ENCODE peak calls at places on chromosomes 6 and 20, in nine cellular contexts. S, G, K, O, W, N, E, C and X are unnamed samples.

GRCh38 chr6:9250852-9251251 is 815.5 kb upstream of the SLC35B3 start:
- DNase-seq in S (peak), G (peak), K (no peak), O (no peak), W (peak), N (no peak), E (peak), C (no peak), X (peak)

GRCh38 chr6:41489284-41489851 is 56.8 kb upstream of the FOXP4 start:
- DNase-seq in S (no peak), G (no peak), K (peak), O (no peak), W (no peak), N (no peak), E (peak), C (no peak), X (no peak)

GRCh38 chr6:164693934-164694333 is 615.5 kb downstream of the C6orf118 start:
- DNase-seq in S (peak), G (no peak), K (no peak), O (no peak), W (no peak), N (no peak), E (no peak), C (no peak), X (no peak)

GRCh38 chr6:165556116-165556843 is 106.8 kb downstream of the PDE10A start:
- DNase-seq in S (no peak), G (peak), K (no peak), O (no peak), W (peak), N (no peak), E (peak), C (no peak), X (no peak)

GRCh38 chr6:1612902-1613301 is 3.2 kb downstream of the FOXC1 start:
- DNase-seq in S (no peak), G (no peak), K (no peak), O (no peak), W (peak), N (no peak), E (peak), C (no peak), X (peak)

GRCh38 chr6:21037453-21037852 is 503.2 kb downstream of the CDKAL1 start:
- DNase-seq in S (no peak), G (no peak), K (no peak), O (no peak), W (no peak), N (no peak), E (no peak), C (no peak), X (no peak)

GRCh38 chr20:32416206-32416605 is 58.1 kb downstream of the ASXL1 start:
- DNase-seq in S (no peak), G (no peak), K (no peak), O (no peak), W (no peak), N (no peak), E (no peak), C (no peak), X (no peak)

GRCh38 chr20:39968495-39968894 is 720.5 kb downstream of the MAFB start:
- DNase-seq in S (no peak), G (no peak), K (no peak), O (no peak), W (no peak), N (no peak), E (no peak), C (no peak), X (no peak)

GRCh38 chr6:158205220-158205944 is 37.2 kb downstream of the GTF2H5 start:
- DNase-seq in S (peak), G (no peak), K (no peak), O (no peak), W (no peak), N (no peak), E (no peak), C (no peak), X (no peak)

GRCh38 chr6:158849899-158850806 is 31.0 kb upstream of the EZR start:
- DNase-seq in S (no peak), G (peak), K (no peak), O (no peak), W (peak), N (no peak), E (peak), C (peak), X (peak)

GRCh38 chr20:41889125-41889870 is 271.1 kb upstream of the CHD6 start:
- DNase-seq in S (peak), G (no peak), K (no peak), O (no peak), W (no peak), N (no peak), E (no peak), C (no peak), X (no peak)
- TF ChIP-seq CTCF in S (peak), G (peak), K (no peak), O (peak), W (no peak), N (no peak), E (no peak), C (no peak), X (no peak)

GRCh38 chr6:108736832-108737231 is 111.4 kb upstream of the ARMC2 start:
- DNase-seq in S (no peak), G (peak), K (no peak), O (no peak), W (peak), N (no peak), E (peak), C (no peak), X (peak)

GRCh38 chr6:108735991-108736345 is 112.3 kb upstream of the ARMC2 start:
- DNase-seq in S (no peak), G (no peak), K (no peak), O (no peak), W (no peak), N (no peak), E (no peak), C (no peak), X (no peak)

GRCh38 chr6:108734336-108734922 is 113.8 kb upstream of the ARMC2 start:
- DNase-seq in S (no peak), G (no peak), K (no peak), O (no peak), W (no peak), N (no peak), E (no peak), C (no peak), X (no peak)

GRCh38 chr6:108733706-108734105 is 114.5 kb upstream of the ARMC2 start:
- DNase-seq in S (no peak), G (no peak), K (no peak), O (no peak), W (no peak), N (no peak), E (no peak), C (no peak), X (no peak)

DNA sequence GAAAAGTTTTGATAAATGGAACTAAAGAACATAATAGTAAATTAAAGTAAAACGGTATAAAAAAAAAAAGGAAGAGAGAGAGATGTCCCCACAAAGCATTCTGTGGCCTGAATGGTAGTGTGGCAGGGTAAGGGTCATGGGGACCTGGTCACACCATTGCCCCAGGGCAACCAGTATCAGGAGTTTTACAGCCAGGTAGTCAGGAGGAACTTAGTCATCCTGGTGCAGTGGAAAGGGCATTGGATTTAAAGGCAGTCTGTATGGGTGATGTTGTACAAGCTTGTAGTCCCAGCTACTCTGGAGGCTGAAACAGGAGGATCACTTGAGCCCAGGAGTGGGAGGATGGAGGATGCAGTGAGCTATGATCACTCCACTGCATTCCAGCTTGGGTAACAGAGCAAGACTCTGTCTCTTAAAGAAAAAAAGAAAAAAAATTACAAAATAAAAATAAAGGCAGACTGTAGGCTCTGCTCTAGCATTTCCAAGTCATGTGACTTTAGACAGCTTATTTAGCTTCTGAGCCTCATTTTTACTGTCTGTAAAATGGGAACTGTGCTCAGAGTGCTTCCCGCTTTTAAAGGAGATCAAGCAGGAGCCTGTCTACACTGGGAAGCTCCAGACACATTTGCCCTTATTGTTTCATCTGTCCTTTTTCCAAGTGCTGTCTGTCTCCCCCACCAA is 112.8 kb upstream of the ARMC2 start:
- DNase-seq in S (no peak), G (no peak), K (no peak), O (no peak), W (no peak), N (no peak), E (no peak), C (no peak), X (no peak)
- TF ChIP-seq CTCF in S (no peak), G (no peak), K (no peak), O (no peak), W (no peak), N (no peak), E (no peak), C (no peak), X (no peak)

GRCh38 chr20:43983904-43984361 is 69.3 kb downstream of the TOX2 start:
- DNase-seq in S (no peak), G (no peak), K (no peak), O (no peak), W (peak), N (no peak), E (no peak), C (no peak), X (no peak)

GRCh38 chr20:43982016-43982415 is 67.4 kb downstream of the TOX2 start:
- DNase-seq in S (no peak), G (no peak), K (no peak), O (no peak), W (no peak), N (no peak), E (no peak), C (no peak), X (no peak)

GRCh38 chr20:43982886-43983285 is 68.2 kb downstream of the TOX2 start:
- DNase-seq in S (no peak), G (no peak), K (no peak), O (no peak), W (no peak), N (no peak), E (no peak), C (no peak), X (no peak)

GRCh38 chr20:43984587-43984986 is 69.9 kb downstream of the TOX2 start:
- DNase-seq in S (no peak), G (no peak), K (no peak), O (no peak), W (peak), N (no peak), E (no peak), C (no peak), X (no peak)

DNA sequence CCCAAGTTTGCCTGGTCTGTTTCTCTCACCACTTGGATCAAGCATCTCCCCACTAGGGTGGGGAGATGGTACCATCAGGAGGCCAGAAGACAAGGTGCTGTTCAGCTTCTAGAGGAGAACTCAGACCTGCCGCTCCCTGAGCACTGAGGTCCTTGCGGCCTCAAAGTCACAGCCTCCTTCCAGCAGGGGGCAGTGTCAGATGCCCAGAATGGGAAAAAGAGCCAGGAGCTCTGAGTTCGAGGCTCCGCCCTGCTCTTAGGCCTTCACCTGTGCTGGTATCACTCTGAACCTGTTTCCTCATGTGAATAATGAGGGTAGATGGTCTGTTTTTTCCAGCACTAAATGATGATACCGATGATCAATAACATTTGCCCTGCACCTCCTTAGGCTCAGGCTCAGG is 68.7 kb downstream of the TOX2 start:
- DNase-seq in S (no peak), G (no peak), K (no peak), O (no peak), W (no peak), N (no peak), E (no peak), C (no peak), X (no peak)
- TF ChIP-seq CTCF in S (peak), G (peak), K (peak), O (peak), W (peak), N (peak), E (peak), C (no peak), X (peak)

GRCh38 chr6:46733410-46733809 is 1.8 kb downstream of the PLA2G7 start:
- DNase-seq in S (no peak), G (no peak), K (no peak), O (no peak), W (no peak), N (no peak), E (no peak), C (no peak), X (no peak)

GRCh38 chr6:46730918-46731461 is 4.2 kb downstream of the PLA2G7 start:
- DNase-seq in S (no peak), G (no peak), K (no peak), O (no peak), W (no peak), N (no peak), E (no peak), C (no peak), X (no peak)

GRCh38 chr6:46735720-46736031 is 501 bp upstream of the PLA2G7 start:
- DNase-seq in S (no peak), G (no peak), K (no peak), O (no peak), W (no peak), N (no peak), E (no peak), C (no peak), X (no peak)

GRCh38 chr6:46736913-46737312 is 1.7 kb upstream of the PLA2G7 start:
- DNase-seq in S (no peak), G (no peak), K (no peak), O (no peak), W (no peak), N (no peak), E (no peak), C (no peak), X (no peak)

GRCh38 chr6:46734867-46735719 is at the start of gene PLA2G7:
- DNase-seq in S (peak), G (no peak), K (peak), O (peak), W (no peak), N (peak), E (peak), C (no peak), X (no peak)
- TF ChIP-seq CTCF in S (no peak), G (no peak), K (no peak), O (no peak), W (no peak), N (no peak), E (no peak), C (no peak), X (no peak)

GRCh38 chr20:37758332-37758731 is 64.5 kb downstream of the CTNNBL1 start:
- DNase-seq in S (peak), G (no peak), K (no peak), O (no peak), W (no peak), N (no peak), E (peak), C (no peak), X (no peak)
- TF ChIP-seq CTCF in S (peak), G (peak), K (no peak), O (no peak), W (no peak), N (no peak), E (peak), C (no peak), X (peak)

GRCh38 chr6:160254467-160255312 is 3.9 kb downstream of the SLC22A2 start:
- DNase-seq in S (no peak), G (no peak), K (no peak), O (no peak), W (no peak), N (no peak), E (no peak), C (no peak), X (no peak)
- TF ChIP-seq CTCF in S (no peak), G (no peak), K (no peak), O (no peak), W (no peak), N (no peak), E (no peak), C (no peak), X (no peak)